ENCODE peak calls at places on chromosomes 7 and 10, in four cellular contexts. M, B, X and Q are unnamed samples.

GRCh38 chr7:152924826-152925411 is 165.4 kb downstream of the ACTR3B start:
- DNase-seq in M (no peak), B (no peak), X (no peak), Q (no peak)

GRCh38 chr10:17075510-17075909 is 54.1 kb downstream of the CUBN start:
- DNase-seq in M (peak), B (no peak), X (peak), Q (no peak)

GRCh38 chr10:23390809-23391208 is 46.2 kb upstream of the C10orf67 start:
- DNase-seq in M (no peak), B (no peak), X (no peak), Q (no peak)

GRCh38 chr7:50610521-50611277 is 45.5 kb upstream of the DDC start:
- DNase-seq in M (peak), B (peak), X (peak), Q (peak)

GRCh38 chr10:79248341-79248931 is 98.8 kb upstream of the PPIF start:
- DNase-seq in M (no peak), B (no peak), X (no peak), Q (no peak)

GRCh38 chr10:118042827-118043242 is 3.9 kb downstream of the RAB11FIP2 start:
- DNase-seq in M (peak), B (no peak), X (no peak), Q (no peak)

GRCh38 chr10:80664071-80664680 is 126.5 kb downstream of the SH2D4B start:
- DNase-seq in M (peak), B (peak), X (peak), Q (peak)

GRCh38 chr10:128579902-128580301 is 453.7 kb upstream of the MKI67 start:
- DNase-seq in M (no peak), B (no peak), X (no peak), Q (no peak)

GRCh38 chr10:114487815-114488536 is 83.7 kb upstream of the AFAP1L2 start:
- DNase-seq in M (no peak), B (no peak), X (peak), Q (no peak)

GRCh38 chr7:133364959-133365680 is 112.2 kb downstream of the EXOC4 start:
- DNase-seq in M (peak), B (no peak), X (peak), Q (no peak)

GRCh38 chr10:102633282-102633681 is 11.0 kb upstream of the TRIM8 start:
- DNase-seq in M (peak), B (no peak), X (peak), Q (no peak)

GRCh38 chr7:87935373-87935706 is 1.3 kb downstream of the ADAM22 start:
- DNase-seq in M (no peak), B (no peak), X (no peak), Q (no peak)

GRCh38 chr10:84201682-84202081 is 7.3 kb downstream of the CDHR1 start:
- DNase-seq in M (no peak), B (no peak), X (no peak), Q (no peak)

GRCh38 chr7:50356212-50356944 is 51.9 kb downstream of the IKZF1 start:
- DNase-seq in M (no peak), B (no peak), X (no peak), Q (no peak)

GRCh38 chr10:59325116-59325515 is 37.2 kb downstream of the FAM13C start:
- DNase-seq in M (no peak), B (no peak), X (no peak), Q (no peak)

GRCh38 chr7:157017149-157017548 is 6.7 kb upstream of the MNX1 start:
- DNase-seq in M (no peak), B (no peak), X (no peak), Q (no peak)

GRCh38 chr10:48970046-48970445 is 30.4 kb upstream of the LRRC18 start:
- DNase-seq in M (no peak), B (no peak), X (no peak), Q (no peak)